ENCODE peak calls at places on chromosomes 1 and 21, in four cellular contexts. One of them, this sample, is unnamed. For H3K79me2, the result is how much of the 10 kb centered on the place peaks cover.

GRCh38 chr21:17818158-17819113 is 720 bp downstream of the C21orf91 start:
- DNase-seq in H9: peak
- DNase-seq in fibroblast of lung: peak
- DNase-seq in HCT116: no peak
- DNase-seq in this sample: no peak

GRCh38 chr21:34009193-34009592 is 64.2 kb upstream of the MRPS6 start:
- DNase-seq in H9: no peak
- DNase-seq in fibroblast of lung: no peak
- DNase-seq in HCT116: no peak
- DNase-seq in this sample: no peak

GRCh38 chr1:167057297-167057688 is 32.9 kb downstream of the GPA33 start:
- DNase-seq in H9: peak
- DNase-seq in fibroblast of lung: peak
- DNase-seq in HCT116: peak
- DNase-seq in this sample: no peak

GRCh38 chr1:985126-985525 is 3.2 kb upstream of the PERM1 start:
- DNase-seq in H9: no peak
- DNase-seq in fibroblast of lung: no peak
- DNase-seq in HCT116: no peak
- DNase-seq in this sample: no peak

GRCh38 chr1:184056921-184057496 is 5.5 kb downstream of the TSEN15 start:
- DNase-seq in H9: no peak
- DNase-seq in fibroblast of lung: peak
- DNase-seq in HCT116: no peak
- DNase-seq in this sample: no peak

GRCh38 chr1:161019767-161020572 is 982 bp downstream of the F11R start:
- DNase-seq in H9: no peak
- DNase-seq in fibroblast of lung: no peak
- DNase-seq in HCT116: no peak
- DNase-seq in this sample: no peak

GRCh38 chr1:203149188-203149840 is 21.8 kb downstream of the ADORA1 start:
- DNase-seq in H9: no peak
- DNase-seq in fibroblast of lung: no peak
- DNase-seq in HCT116: no peak
- DNase-seq in this sample: no peak

GRCh38 chr21:31720330-31720729 is 11.6 kb downstream of the SCAF4 start:
- DNase-seq in H9: no peak
- DNase-seq in fibroblast of lung: no peak
- DNase-seq in HCT116: no peak
- DNase-seq in this sample: no peak

GRCh38 chr21:37915941-37916794 is at the start of gene KCNJ6:
- DNase-seq in H9: peak
- DNase-seq in fibroblast of lung: peak
- DNase-seq in HCT116: no peak
- DNase-seq in this sample: no peak

GRCh38 chr1:12249181-12249580 is 19.4 kb downstream of the VPS13D start:
- DNase-seq in H9: no peak
- DNase-seq in fibroblast of lung: no peak
- DNase-seq in HCT116: no peak
- DNase-seq in this sample: no peak

GRCh38 chr1:38138498-38139233 is 92.1 kb upstream of the POU3F1 start:
- DNase-seq in H9: no peak
- DNase-seq in fibroblast of lung: peak
- DNase-seq in HCT116: peak
- DNase-seq in this sample: peak

GRCh38 chr1:243851129-243851756 is 1.2 kb upstream of the AKT3 start:
- DNase-seq in H9: no peak
- DNase-seq in fibroblast of lung: peak
- DNase-seq in HCT116: no peak
- DNase-seq in this sample: no peak

GRCh38 chr1:218717611-218718010 is 372.5 kb downstream of the TGFB2 start:
- DNase-seq in H9: no peak
- DNase-seq in fibroblast of lung: peak
- DNase-seq in HCT116: no peak
- DNase-seq in this sample: no peak

GRCh38 chr1:27137022-27137542 is 17.8 kb downstream of the SLC9A1 start:
- DNase-seq in H9: peak
- DNase-seq in fibroblast of lung: no peak
- DNase-seq in HCT116: no peak
- DNase-seq in this sample: no peak

GRCh38 chr1:28553229-28553930 is 495 bp downstream of the TRNAU1AP start:
- DNase-seq in H9: no peak
- DNase-seq in fibroblast of lung: peak
- DNase-seq in HCT116: no peak
- DNase-seq in this sample: peak

GRCh38 chr1:55211456-55211855 is 3.7 kb downstream of the USP24 start:
- DNase-seq in H9: no peak
- DNase-seq in fibroblast of lung: no peak
- DNase-seq in HCT116: no peak
- DNase-seq in this sample: no peak

GRCh38 chr1:39410915-39411436 is 80.5 kb upstream of the BMP8A start:
- DNase-seq in H9: peak
- DNase-seq in fibroblast of lung: peak
- DNase-seq in HCT116: no peak
- DNase-seq in this sample: no peak

GRCh38 chr1:76547916-76548315 is 319.4 kb upstream of the ST6GALNAC5 start:
- DNase-seq in H9: peak
- DNase-seq in fibroblast of lung: no peak
- DNase-seq in HCT116: no peak
- DNase-seq in this sample: no peak

GRCh38 chr1:88774151-88774556 is 90.1 kb downstream of the PKN2 start:
- DNase-seq in H9: peak
- DNase-seq in fibroblast of lung: no peak
- DNase-seq in HCT116: peak
- DNase-seq in this sample: peak

GRCh38 chr1:41615316-41615715 is 130.8 kb upstream of the EDN2 start:
- DNase-seq in H9: no peak
- DNase-seq in fibroblast of lung: no peak
- DNase-seq in HCT116: no peak
- DNase-seq in this sample: no peak

GRCh38 chr1:210883821-210884220 is 250.1 kb downstream of the KCNH1 start:
- DNase-seq in H9: no peak
- DNase-seq in fibroblast of lung: no peak
- DNase-seq in HCT116: no peak
- DNase-seq in this sample: no peak

GRCh38 chr1:201397675-201398074 is 1.4 kb downstream of the LAD1 start:
- DNase-seq in H9: no peak
- DNase-seq in fibroblast of lung: no peak
- DNase-seq in HCT116: no peak
- DNase-seq in this sample: peak

GRCh38 chr1:91830242-91831131 is 55.5 kb downstream of the TGFBR3 start:
- DNase-seq in H9: no peak
- DNase-seq in fibroblast of lung: peak
- DNase-seq in HCT116: no peak
- DNase-seq in this sample: no peak

GRCh38 chr1:92754000-92754787 is 30.7 kb downstream of the EVI5 start:
- DNase-seq in H9: no peak
- DNase-seq in fibroblast of lung: peak
- DNase-seq in HCT116: no peak
- DNase-seq in this sample: no peak

GRCh38 chr1:44571712-44572571 is 102.3 kb downstream of the TMEM53 start:
- DNase-seq in H9: no peak
- DNase-seq in fibroblast of lung: no peak
- DNase-seq in HCT116: no peak
- DNase-seq in this sample: no peak
- TF ChIP-seq CTCF in H9: peak
- TF ChIP-seq CTCF in fibroblast of lung: peak
- TF ChIP-seq CTCF in HCT116: peak
- TF ChIP-seq CTCF in this sample: peak

GRCh38 chr1:181092056-181092455 is 3.6 kb downstream of the IER5 start:
- DNase-seq in H9: no peak
- DNase-seq in fibroblast of lung: no peak
- DNase-seq in HCT116: no peak
- DNase-seq in this sample: no peak
- H3K79me2 ChIP-seq in H9: under half
- H3K79me2 ChIP-seq in fibroblast of lung: half or more
- H3K79me2 ChIP-seq in HCT116: under half
- H3K79me2 ChIP-seq in this sample: under half

GRCh38 chr1:156421939-156422601 is 53.1 kb downstream of the RHBG start:
- DNase-seq in H9: peak
- DNase-seq in fibroblast of lung: no peak
- DNase-seq in HCT116: no peak
- DNase-seq in this sample: no peak
- H3K9ac ChIP-seq in H9: no peak
- H3K9ac ChIP-seq in fibroblast of lung: no peak
- H3K9ac ChIP-seq in HCT116: peak
- H3K9ac ChIP-seq in this sample: no peak

GRCh38 chr21:44487831-44488230 is 32.5 kb downstream of the LRRC3 start:
- DNase-seq in H9: no peak
- DNase-seq in fibroblast of lung: peak
- DNase-seq in HCT116: peak
- DNase-seq in this sample: no peak
- TF ChIP-seq CTCF in H9: peak
- TF ChIP-seq CTCF in fibroblast of lung: peak
- TF ChIP-seq CTCF in HCT116: no peak
- TF ChIP-seq CTCF in this sample: peak

GRCh38 chr21:43734131-43734634 is 15.3 kb downstream of the PDXK start:
- DNase-seq in H9: no peak
- DNase-seq in fibroblast of lung: no peak
- DNase-seq in HCT116: no peak
- DNase-seq in this sample: no peak
- H3K79me2 ChIP-seq in H9: under half
- H3K79me2 ChIP-seq in fibroblast of lung: under half
- H3K79me2 ChIP-seq in HCT116: half or more
- H3K79me2 ChIP-seq in this sample: half or more

GRCh38 chr1:109816975-109817535 is 53.3 kb upstream of the EPS8L3 start:
- DNase-seq in H9: peak
- DNase-seq in fibroblast of lung: no peak
- DNase-seq in HCT116: no peak
- DNase-seq in this sample: no peak

GRCh38 chr1:109819365-109819764 is 55.6 kb upstream of the EPS8L3 start:
- DNase-seq in H9: peak
- DNase-seq in fibroblast of lung: no peak
- DNase-seq in HCT116: no peak
- DNase-seq in this sample: no peak

GRCh38 chr1:109817881-109818280 is 54.2 kb upstream of the EPS8L3 start:
- DNase-seq in H9: no peak
- DNase-seq in fibroblast of lung: no peak
- DNase-seq in HCT116: no peak
- DNase-seq in this sample: no peak

GRCh38 chr1:109819906-109820305 is 56.2 kb upstream of the EPS8L3 start:
- DNase-seq in H9: peak
- DNase-seq in fibroblast of lung: no peak
- DNase-seq in HCT116: no peak
- DNase-seq in this sample: no peak

GRCh38 chr1:109818351-109819325 is 54.9 kb upstream of the EPS8L3 start:
- DNase-seq in H9: peak
- DNase-seq in fibroblast of lung: no peak
- DNase-seq in HCT116: no peak
- DNase-seq in this sample: no peak
- H3K9ac ChIP-seq in H9: no peak
- H3K9ac ChIP-seq in fibroblast of lung: no peak
- H3K9ac ChIP-seq in HCT116: no peak
- H3K9ac ChIP-seq in this sample: no peak

DNA sequence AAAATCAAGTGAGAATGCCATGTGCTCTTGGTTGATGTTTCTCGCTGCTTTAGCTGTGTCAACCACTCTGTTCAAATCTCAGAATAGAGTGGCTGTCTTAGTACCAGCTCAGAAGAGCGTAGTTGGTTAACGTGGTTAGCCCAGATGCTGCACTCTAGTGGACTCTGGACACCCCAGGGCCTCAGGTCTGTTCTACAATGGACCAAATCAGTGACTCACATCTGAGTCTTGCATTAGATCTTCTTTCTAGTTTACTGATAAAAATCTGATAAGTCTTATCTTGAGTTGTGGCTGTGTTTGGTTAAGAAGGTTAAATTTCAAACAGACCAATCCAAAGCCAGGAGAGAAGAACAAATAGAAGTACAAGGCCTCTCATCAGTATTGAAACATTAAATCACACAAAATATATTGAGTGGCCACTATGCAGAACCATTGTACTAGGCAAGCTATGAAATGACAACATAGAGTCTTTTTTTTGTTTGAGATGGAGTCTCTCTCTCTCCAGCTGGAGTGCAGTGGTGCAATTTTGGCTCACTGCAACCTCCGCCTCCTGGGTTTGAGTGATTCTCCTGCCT is 104.1 kb downstream of the NR5A2 start:
- DNase-seq in H9: no peak
- DNase-seq in fibroblast of lung: no peak
- DNase-seq in HCT116: peak
- DNase-seq in this sample: no peak
- TF ChIP-seq CTCF in H9: no peak
- TF ChIP-seq CTCF in fibroblast of lung: no peak
- TF ChIP-seq CTCF in HCT116: peak
- TF ChIP-seq CTCF in this sample: peak

This sample was measured in keratinocyte.